ENCODE peak calls at places on chromosomes 3 and 15, in eight cellular contexts. S is sigmoid colon, N is endothelial cell of umbilical vein, C is prostate gland, E is HCT116, V is K562, Q is spleen, A is Panc1. L is an unnamed sample. For H3K4me1, the result is how much of the 10 kb centered on the place peaks cover.

GRCh38 chr15:40918146-40918798 is 10.9 kb upstream of the DLL4 start:
- DNase-seq in S (no peak), N (peak), C (no peak), E (no peak), V (no peak), Q (peak), A (no peak), L (peak)

GRCh38 chr3:52090620-52091468 is 34.5 kb upstream of the DUSP7 start:
- DNase-seq in S (peak), N (no peak), C (no peak), E (no peak), V (peak), Q (peak), A (no peak), L (no peak)

GRCh38 chr15:89034305-89034704 is 54.0 kb upstream of the ABHD2 start:
- DNase-seq in S (no peak), N (peak), C (no peak), E (peak), V (no peak), Q (no peak), A (no peak), L (no peak)

GRCh38 chr3:86708908-86709307 is 282.0 kb downstream of the VGLL3 start:
- DNase-seq in S (no peak), N (no peak), C (no peak), E (no peak), V (no peak), Q (no peak), A (no peak), L (no peak)

GRCh38 chr3:142239421-142239820 is 14.0 kb upstream of the GK5 start:
- DNase-seq in S (no peak), N (no peak), C (no peak), E (no peak), V (no peak), Q (no peak), A (no peak), L (no peak)

GRCh38 chr15:70584838-70585706 is 178.3 kb downstream of the UACA start:
- DNase-seq in S (no peak), N (no peak), C (peak), E (peak), V (no peak), Q (peak), A (peak), L (no peak)

GRCh38 chr3:193732391-193732790 is 139.4 kb downstream of the OPA1 start:
- DNase-seq in S (no peak), N (no peak), C (no peak), E (peak), V (no peak), Q (no peak), A (no peak), L (no peak)

GRCh38 chr3:170033489-170033888 is 4.3 kb upstream of the GPR160 start:
- DNase-seq in S (no peak), N (no peak), C (no peak), E (no peak), V (no peak), Q (no peak), A (no peak), L (no peak)

GRCh38 chr3:156553705-156554356 is 1.1 kb downstream of the SSR3 start:
- DNase-seq in S (no peak), N (peak), C (no peak), E (peak), V (no peak), Q (no peak), A (no peak), L (no peak)

GRCh38 chr15:78075490-78076230 is 1.9 kb downstream of the TBC1D2B start:
- DNase-seq in S (peak), N (peak), C (peak), E (no peak), V (no peak), Q (no peak), A (no peak), L (peak)

GRCh38 chr15:38455096-38455495 is 1.2 kb downstream of the FAM98B start:
- DNase-seq in S (no peak), N (peak), C (no peak), E (no peak), V (no peak), Q (no peak), A (no peak), L (no peak)

GRCh38 chr3:181210275-181210674 is 220.7 kb upstream of the DNAJC19 start:
- DNase-seq in S (no peak), N (peak), C (no peak), E (peak), V (no peak), Q (no peak), A (no peak), L (no peak)

GRCh38 chr3:13190376-13190762 is 117.1 kb upstream of the IQSEC1 start:
- DNase-seq in S (no peak), N (no peak), C (no peak), E (no peak), V (no peak), Q (no peak), A (no peak), L (no peak)
- H3K4me1 ChIP-seq in S (under half), N (under half), C (under half), E (under half), V (under half), Q (under half), A (under half), L (under half)

DNA sequence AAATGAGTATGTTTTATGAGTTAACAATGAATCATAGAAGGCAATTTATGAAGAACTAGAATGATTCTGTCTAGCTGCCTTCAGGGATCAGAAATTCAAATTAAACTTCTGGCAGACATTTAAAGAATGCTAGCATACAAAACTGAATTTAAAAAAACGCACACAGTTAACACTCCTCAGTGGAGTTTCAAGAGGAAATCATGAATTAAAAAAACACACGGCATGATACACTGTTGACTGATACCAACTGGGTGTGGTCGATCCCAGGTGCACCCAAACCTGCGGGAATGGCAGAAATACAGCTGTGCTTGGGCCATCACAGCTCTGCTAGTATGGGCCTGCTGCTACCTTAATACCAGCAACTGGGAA is 526.0 kb downstream of the FOXP1 start:
- DNase-seq in S (no peak), N (peak), C (no peak), E (no peak), V (no peak), Q (no peak), A (no peak), L (no peak)
- TF ChIP-seq POLR2AphosphoS5 in S (no peak), N (no peak), C (peak), E (no peak), V (no peak), Q (no peak), A (no peak), L (no peak)

GRCh38 chr3:54085936-54086335 is 36.4 kb upstream of the CACNA2D3 start:
- DNase-seq in S (no peak), N (no peak), C (no peak), E (no peak), V (no peak), Q (no peak), A (no peak), L (no peak)
- H3K4me1 ChIP-seq in S (under half), N (under half), C (under half), E (under half), V (under half), Q (under half), A (under half), L (under half)

GRCh38 chr3:188003188-188004171 is 150.5 kb upstream of the LPP start:
- DNase-seq in S (no peak), N (no peak), C (no peak), E (no peak), V (no peak), Q (no peak), A (no peak), L (no peak)
- TF ChIP-seq POLR2AphosphoS5 in S (no peak), N (no peak), C (no peak), E (no peak), V (no peak), Q (no peak), A (no peak), L (no peak)

GRCh38 chr3:25453521-25454410 is 25.7 kb downstream of the RARB start:
- DNase-seq in S (no peak), N (peak), C (no peak), E (no peak), V (no peak), Q (no peak), A (no peak), L (no peak)
- H3K4me1 ChIP-seq in S (half or more), N (half or more), C (under half), E (under half), V (under half), Q (under half), A (under half), L (under half)

L was measured in upper lobe of left lung.